ENCODE peak calls at places on chromosomes 16 and 17, in eight cellular contexts. K is stromal cell of bone marrow; B is stimulated activated CD4-positive, alpha-beta T cell treated with anti-CD3 and anti-CD28 coated beads, Interleukin-15, amount 100 ng/mL, for 48 hours; Q is CD4-positive, alpha-beta memory T cell; G is stimulated activated CD8-positive, alpha-beta memory T cell treated with anti-CD3 and anti-CD28 coated beads, Interleukin-4, amount 100 ng/mL, for 1 hour; D is HFFc6; M is GM18507; F is Ammon's horn. S is an unnamed sample.

GRCh38 chr16:2150418-2151187 is 2.2 kb downstream of the RAB26 start:
- DNase-seq in F (no peak), G (no peak), K (no peak), M (no peak), D (no peak), Q (no peak), B (no peak), S (no peak)

GRCh38 chr17:21252875-21253645 is at the start of gene NATD1:
- DNase-seq in K (peak; percentile 67), Q (peak; percentile 74), M (peak; percentile 74), F (peak; percentile 88), D (peak; percentile 58), B (peak; percentile 59), G (peak; percentile 52), S (peak; percentile 79)

GRCh38 chr17:10059684-10060211 is 138.7 kb downstream of the GAS7 start:
- DNase-seq in M (peak; percentile 76), B (no peak), K (no peak), Q (no peak), F (no peak), G (no peak), D (no peak), S (no peak)

GRCh38 chr16:50458694-50459271 is 89.4 kb upstream of the NKD1 start:
- DNase-seq in D (no peak), Q (no peak), F (no peak), K (no peak), G (no peak), B (no peak), M (no peak), S (no peak)

GRCh38 chr16:17578921-17579876 is 108.4 kb upstream of the XYLT1 start:
- DNase-seq in B (peak; percentile 55), M (peak; percentile 36), K (peak; percentile 81), F (peak; percentile 80), G (no peak), D (peak; percentile 85), Q (peak; percentile 51), S (peak; percentile 9)

GRCh38 chr16:85590506-85590832 is 22.7 kb upstream of the GSE1 start:
- DNase-seq in F (no peak), K (no peak), B (no peak), Q (no peak), G (no peak), D (no peak), M (no peak), S (no peak)

GRCh38 chr16:50992366-50993032 is 158.6 kb downstream of the SALL1 start:
- DNase-seq in M (no peak), D (no peak), G (no peak), F (no peak), B (no peak), Q (no peak), K (no peak), S (no peak)

GRCh38 chr16:67530013-67530939 is 1.6 kb downstream of the RIPOR1 start:
- DNase-seq in G (no peak), Q (no peak), B (no peak), F (peak; percentile 65), K (peak; percentile 51), D (peak; percentile 55), M (no peak), S (no peak)

GRCh38 chr17:38451840-38452529 is 23.7 kb downstream of the ARHGAP23 start:
- DNase-seq in B (no peak), M (no peak), D (peak; percentile 91), K (peak; percentile 52), F (no peak), G (no peak), Q (no peak), S (no peak)

GRCh38 chr17:57949649-57950048 is 5.6 kb downstream of the CUEDC1 start:
- DNase-seq in D (peak; percentile 10), G (no peak), K (no peak), M (no peak), Q (no peak), F (no peak), B (no peak), S (peak; percentile 10)

GRCh38 chr16:88596477-88596876 is 26.3 kb downstream of the ZC3H18 start:
- DNase-seq in F (no peak), Q (no peak), B (no peak), K (peak; percentile 5), G (no peak), D (no peak), M (no peak), S (no peak)

GRCh38 chr17:19773534-19773933 is 25.4 kb upstream of the ALDH3A1 start:
- DNase-seq in K (no peak), G (no peak), M (no peak), F (no peak), B (no peak), D (no peak), Q (no peak), S (no peak)

GRCh38 chr16:3855142-3855541 is 25.4 kb downstream of the CREBBP start:
- DNase-seq in K (no peak), D (no peak), M (no peak), F (no peak), G (no peak), Q (no peak), B (no peak), S (no peak)

GRCh38 chr16:88844412-88845118 is 12.2 kb downstream of the GALNS start:
- DNase-seq in F (no peak), G (no peak), Q (no peak), B (no peak), K (no peak), M (no peak), D (no peak), S (no peak)

GRCh38 chr16:21194771-21195301 is 16.5 kb downstream of the ZP2 start:
- DNase-seq in G (no peak), F (peak; percentile 48), K (peak; percentile 67), M (peak; percentile 22), B (no peak), Q (no peak), D (peak; percentile 44), S (no peak)

GRCh38 chr16:67993207-67994036 is 5.9 kb downstream of the DPEP2 start:
- DNase-seq in G (peak; percentile 46), Q (peak; percentile 81), M (peak; percentile 77), D (peak; percentile 27), K (no peak), B (peak; percentile 83), F (peak; percentile 66), S (no peak)

GRCh38 chr16:3054965-3055733 is 8.8 kb downstream of the MMP25 start:
- DNase-seq in M (no peak), F (no peak), K (no peak), B (no peak), G (no peak), D (no peak), Q (no peak), S (no peak)

GRCh38 chr16:70702624-70703023 is 16.8 kb upstream of the MTSS2 start:
- DNase-seq in M (no peak), B (no peak), Q (no peak), F (no peak), G (no peak), K (no peak), D (no peak), S (no peak)

GRCh38 chr17:17603895-17604225 is 12.4 kb upstream of the PEMT start:
- DNase-seq in K (no peak), B (no peak), D (no peak), Q (no peak), F (no peak), M (no peak), G (no peak), S (no peak)

GRCh38 chr17:9907131-9907530 is 2.1 kb upstream of the RCVRN start:
- DNase-seq in M (no peak), K (no peak), Q (no peak), B (no peak), F (no peak), D (no peak), G (no peak), S (no peak)

GRCh38 chr17:77763575-77763974 is 194.9 kb upstream of the TNRC6C start:
- DNase-seq in M (no peak), B (no peak), G (no peak), D (no peak), K (no peak), Q (no peak), F (no peak), S (no peak)

GRCh38 chr16:82062645-82063058 is 27.6 kb downstream of the HSD17B2 start:
- DNase-seq in M (no peak), G (no peak), Q (no peak), B (no peak), K (peak; percentile 26), D (peak; percentile 33), F (no peak), S (no peak)

GRCh38 chr17:39800540-39800939 is 62.8 kb downstream of the GRB7 start:
- DNase-seq in M (no peak), G (no peak), K (no peak), B (peak; percentile 32), F (no peak), Q (peak; percentile 67), D (no peak), S (no peak)